ENCODE peak calls at places on chromosomes 4 and X, in seven cellular contexts. One of them, this sample, is unnamed.

GRCh38 chr4:47122592-47123291 is 91.4 kb downstream of the GABRB1 start:
- DNase-seq in Caco-2: peak
- DNase-seq in hepatocyte: peak
- DNase-seq in fibroblast of lung: peak
- DNase-seq in heart right ventricle: peak
- DNase-seq in upper lobe of right lung: no peak
- DNase-seq in AG04450: peak
- DNase-seq in this sample: no peak

GRCh38 chr4:20687894-20688293 is 12.4 kb upstream of the PACRGL start:
- DNase-seq in AG04450: peak
- DNase-seq in fibroblast of lung: peak
- DNase-seq in upper lobe of right lung: no peak
- DNase-seq in hepatocyte: no peak
- DNase-seq in heart right ventricle: no peak
- DNase-seq in Caco-2: no peak
- DNase-seq in this sample: no peak

GRCh38 chr4:26821677-26822503 is 38.8 kb upstream of the STIM2 start:
- DNase-seq in heart right ventricle: no peak
- DNase-seq in fibroblast of lung: no peak
- DNase-seq in upper lobe of right lung: no peak
- DNase-seq in Caco-2: peak
- DNase-seq in hepatocyte: peak
- DNase-seq in AG04450: no peak
- DNase-seq in this sample: no peak

GRCh38 chr4:102247041-102247440 is 98.2 kb downstream of the SLC39A8 start:
- DNase-seq in hepatocyte: no peak
- DNase-seq in heart right ventricle: no peak
- DNase-seq in upper lobe of right lung: no peak
- DNase-seq in AG04450: no peak
- DNase-seq in fibroblast of lung: no peak
- DNase-seq in Caco-2: no peak
- DNase-seq in this sample: no peak

GRCh38 chr4:56106180-56106579 is 157.4 kb downstream of the CEP135 start:
- DNase-seq in fibroblast of lung: no peak
- DNase-seq in upper lobe of right lung: no peak
- DNase-seq in Caco-2: no peak
- DNase-seq in AG04450: no peak
- DNase-seq in hepatocyte: no peak
- DNase-seq in heart right ventricle: no peak
- DNase-seq in this sample: no peak

GRCh38 chr4:44019721-44020120 is 428.9 kb downstream of the KCTD8 start:
- DNase-seq in upper lobe of right lung: no peak
- DNase-seq in hepatocyte: no peak
- DNase-seq in AG04450: no peak
- DNase-seq in Caco-2: no peak
- DNase-seq in heart right ventricle: no peak
- DNase-seq in fibroblast of lung: no peak
- DNase-seq in this sample: no peak

GRCh38 chrX:19886888-19887531 is 390 bp downstream of the SH3KBP1 start:
- DNase-seq in hepatocyte: no peak
- DNase-seq in upper lobe of right lung: peak
- DNase-seq in fibroblast of lung: no peak
- DNase-seq in Caco-2: peak
- DNase-seq in heart right ventricle: peak
- DNase-seq in AG04450: no peak
- DNase-seq in this sample: no peak

GRCh38 chr4:81664079-81664478 is 192.4 kb upstream of the RASGEF1B start:
- DNase-seq in heart right ventricle: no peak
- DNase-seq in upper lobe of right lung: no peak
- DNase-seq in fibroblast of lung: no peak
- DNase-seq in Caco-2: no peak
- DNase-seq in hepatocyte: no peak
- DNase-seq in AG04450: no peak
- DNase-seq in this sample: no peak

GRCh38 chr4:102328045-102328444 is 17.2 kb downstream of the SLC39A8 start:
- DNase-seq in heart right ventricle: no peak
- DNase-seq in AG04450: no peak
- DNase-seq in Caco-2: no peak
- DNase-seq in hepatocyte: no peak
- DNase-seq in fibroblast of lung: no peak
- DNase-seq in upper lobe of right lung: no peak
- DNase-seq in this sample: no peak

GRCh38 chrX:132491191-132491590 is 2.4 kb upstream of the MBNL3 start:
- DNase-seq in Caco-2: peak
- DNase-seq in AG04450: no peak
- DNase-seq in hepatocyte: peak
- DNase-seq in upper lobe of right lung: no peak
- DNase-seq in fibroblast of lung: no peak
- DNase-seq in heart right ventricle: no peak
- DNase-seq in this sample: no peak

GRCh38 chr4:2390146-2390545 is 28.3 kb downstream of the ZFYVE28 start:
- DNase-seq in Caco-2: no peak
- DNase-seq in heart right ventricle: no peak
- DNase-seq in upper lobe of right lung: no peak
- DNase-seq in AG04450: no peak
- DNase-seq in fibroblast of lung: no peak
- DNase-seq in hepatocyte: no peak
- DNase-seq in this sample: no peak

GRCh38 chr4:140004580-140005314 is 149.2 kb downstream of the MAML3 start:
- DNase-seq in fibroblast of lung: peak
- DNase-seq in AG04450: no peak
- DNase-seq in Caco-2: no peak
- DNase-seq in heart right ventricle: peak
- DNase-seq in upper lobe of right lung: peak
- DNase-seq in hepatocyte: peak
- DNase-seq in this sample: no peak

GRCh38 chr4:41436365-41437263 is 101.3 kb upstream of the LIMCH1 start:
- DNase-seq in upper lobe of right lung: no peak
- DNase-seq in hepatocyte: no peak
- DNase-seq in heart right ventricle: no peak
- DNase-seq in Caco-2: no peak
- DNase-seq in AG04450: no peak
- DNase-seq in fibroblast of lung: no peak
- DNase-seq in this sample: no peak

GRCh38 chrX:13808293-13808692 is 8.6 kb downstream of the GPM6B start:
- DNase-seq in Caco-2: no peak
- DNase-seq in hepatocyte: no peak
- DNase-seq in fibroblast of lung: no peak
- DNase-seq in heart right ventricle: no peak
- DNase-seq in AG04450: no peak
- DNase-seq in upper lobe of right lung: no peak
- DNase-seq in this sample: no peak

GRCh38 chr4:132195181-132195580 is 953.9 kb upstream of the PCDH10 start:
- DNase-seq in Caco-2: no peak
- DNase-seq in heart right ventricle: no peak
- DNase-seq in fibroblast of lung: peak
- DNase-seq in AG04450: no peak
- DNase-seq in hepatocyte: no peak
- DNase-seq in upper lobe of right lung: no peak
- DNase-seq in this sample: no peak

GRCh38 chr4:15378055-15378454 is 49.8 kb upstream of the C1QTNF7 start:
- DNase-seq in heart right ventricle: no peak
- DNase-seq in Caco-2: no peak
- DNase-seq in fibroblast of lung: peak
- DNase-seq in upper lobe of right lung: no peak
- DNase-seq in hepatocyte: no peak
- DNase-seq in AG04450: no peak
- DNase-seq in this sample: no peak

GRCh38 chrX:110795645-110796510 is at the start of gene CHRDL1:
- DNase-seq in fibroblast of lung: peak
- DNase-seq in hepatocyte: peak
- DNase-seq in heart right ventricle: no peak
- DNase-seq in AG04450: no peak
- DNase-seq in upper lobe of right lung: peak
- DNase-seq in Caco-2: no peak
- DNase-seq in this sample: no peak

GRCh38 chr4:54169176-54169575 is 59.9 kb upstream of the PDGFRA start:
- DNase-seq in hepatocyte: no peak
- DNase-seq in AG04450: no peak
- DNase-seq in Caco-2: no peak
- DNase-seq in fibroblast of lung: no peak
- DNase-seq in upper lobe of right lung: no peak
- DNase-seq in heart right ventricle: no peak
- DNase-seq in this sample: no peak

GRCh38 chr4:187558391-187558790 is 437.2 kb upstream of the ZFP42 start:
- DNase-seq in Caco-2: no peak
- DNase-seq in heart right ventricle: no peak
- DNase-seq in AG04450: no peak
- DNase-seq in upper lobe of right lung: no peak
- DNase-seq in fibroblast of lung: no peak
- DNase-seq in hepatocyte: peak
- DNase-seq in this sample: no peak

GRCh38 chr4:47640911-47641310 is 155.8 kb downstream of the ATP10D start:
- DNase-seq in Caco-2: no peak
- DNase-seq in heart right ventricle: no peak
- DNase-seq in AG04450: no peak
- DNase-seq in fibroblast of lung: no peak
- DNase-seq in hepatocyte: no peak
- DNase-seq in upper lobe of right lung: no peak
- DNase-seq in this sample: no peak

GRCh38 chr4:110175634-110176033 is 22.8 kb downstream of the ELOVL6 start:
- DNase-seq in fibroblast of lung: no peak
- DNase-seq in AG04450: no peak
- DNase-seq in heart right ventricle: no peak
- DNase-seq in hepatocyte: no peak
- DNase-seq in upper lobe of right lung: no peak
- DNase-seq in Caco-2: no peak
- DNase-seq in this sample: no peak

GRCh38 chrX:12996934-12997435 is 22.1 kb downstream of the TMSB4X start:
- DNase-seq in upper lobe of right lung: no peak
- DNase-seq in Caco-2: no peak
- DNase-seq in heart right ventricle: no peak
- DNase-seq in hepatocyte: no peak
- DNase-seq in fibroblast of lung: no peak
- DNase-seq in AG04450: no peak
- DNase-seq in this sample: no peak

GRCh38 chr4:42568610-42569207 is 88.2 kb downstream of the ATP8A1 start:
- DNase-seq in AG04450: peak
- DNase-seq in heart right ventricle: peak
- DNase-seq in Caco-2: peak
- DNase-seq in upper lobe of right lung: no peak
- DNase-seq in hepatocyte: peak
- DNase-seq in fibroblast of lung: peak
- DNase-seq in this sample: no peak

GRCh38 chrX:50594788-50595187 is 124.2 kb upstream of the DGKK start:
- DNase-seq in fibroblast of lung: no peak
- DNase-seq in hepatocyte: no peak
- DNase-seq in upper lobe of right lung: no peak
- DNase-seq in AG04450: no peak
- DNase-seq in heart right ventricle: peak
- DNase-seq in Caco-2: no peak
- DNase-seq in this sample: no peak

GRCh38 chr4:108703966-108704365 is 53.6 kb downstream of the OSTC start:
- DNase-seq in heart right ventricle: no peak
- DNase-seq in Caco-2: no peak
- DNase-seq in fibroblast of lung: no peak
- DNase-seq in hepatocyte: no peak
- DNase-seq in AG04450: no peak
- DNase-seq in upper lobe of right lung: no peak
- DNase-seq in this sample: no peak

GRCh38 chr4:183801460-183802168 is 103.5 kb upstream of the STOX2 start:
- DNase-seq in hepatocyte: no peak
- DNase-seq in AG04450: no peak
- DNase-seq in Caco-2: no peak
- DNase-seq in upper lobe of right lung: peak
- DNase-seq in heart right ventricle: no peak
- DNase-seq in fibroblast of lung: no peak
- DNase-seq in this sample: no peak

GRCh38 chr4:183798921-183799307 is 106.2 kb upstream of the STOX2 start:
- DNase-seq in fibroblast of lung: no peak
- DNase-seq in hepatocyte: peak
- DNase-seq in Caco-2: no peak
- DNase-seq in heart right ventricle: no peak
- DNase-seq in AG04450: no peak
- DNase-seq in upper lobe of right lung: no peak
- DNase-seq in this sample: no peak

GRCh38 chr4:183797445-183798248 is 107.5 kb upstream of the STOX2 start:
- DNase-seq in upper lobe of right lung: peak
- DNase-seq in fibroblast of lung: peak
- DNase-seq in hepatocyte: peak
- DNase-seq in Caco-2: peak
- DNase-seq in heart right ventricle: no peak
- DNase-seq in AG04450: no peak
- DNase-seq in this sample: no peak

GRCh38 chr4:183797041-183797444 is 108.1 kb upstream of the STOX2 start:
- DNase-seq in Caco-2: peak
- DNase-seq in upper lobe of right lung: peak
- DNase-seq in fibroblast of lung: no peak
- DNase-seq in hepatocyte: peak
- DNase-seq in AG04450: no peak
- DNase-seq in heart right ventricle: peak
- DNase-seq in this sample: no peak

GRCh38 chr4:183798249-183798920 is 106.7 kb upstream of the STOX2 start:
- DNase-seq in heart right ventricle: no peak
- DNase-seq in AG04450: no peak
- DNase-seq in hepatocyte: peak
- DNase-seq in upper lobe of right lung: peak
- DNase-seq in Caco-2: peak
- DNase-seq in fibroblast of lung: no peak
- DNase-seq in this sample: no peak
- H3K4me3 ChIP-seq in heart right ventricle: peak
- H3K4me3 ChIP-seq in AG04450: no peak
- H3K4me3 ChIP-seq in hepatocyte: peak
- H3K4me3 ChIP-seq in upper lobe of right lung: peak
- H3K4me3 ChIP-seq in Caco-2: peak
- H3K4me3 ChIP-seq in fibroblast of lung: no peak
- H3K4me3 ChIP-seq in this sample: peak

GRCh38 chrX:1521459-1521956 is 15.5 kb downstream of the P2RY8 start:
- DNase-seq in hepatocyte: no peak
- DNase-seq in upper lobe of right lung: peak
- DNase-seq in Caco-2: no peak
- DNase-seq in AG04450: no peak
- DNase-seq in fibroblast of lung: no peak
- DNase-seq in heart right ventricle: no peak
- DNase-seq in this sample: no peak
- H3K4me3 ChIP-seq in hepatocyte: no peak
- H3K4me3 ChIP-seq in upper lobe of right lung: peak
- H3K4me3 ChIP-seq in Caco-2: no peak
- H3K4me3 ChIP-seq in AG04450: no peak
- H3K4me3 ChIP-seq in fibroblast of lung: no peak
- H3K4me3 ChIP-seq in heart right ventricle: no peak
- H3K4me3 ChIP-seq in this sample: no peak

DNA sequence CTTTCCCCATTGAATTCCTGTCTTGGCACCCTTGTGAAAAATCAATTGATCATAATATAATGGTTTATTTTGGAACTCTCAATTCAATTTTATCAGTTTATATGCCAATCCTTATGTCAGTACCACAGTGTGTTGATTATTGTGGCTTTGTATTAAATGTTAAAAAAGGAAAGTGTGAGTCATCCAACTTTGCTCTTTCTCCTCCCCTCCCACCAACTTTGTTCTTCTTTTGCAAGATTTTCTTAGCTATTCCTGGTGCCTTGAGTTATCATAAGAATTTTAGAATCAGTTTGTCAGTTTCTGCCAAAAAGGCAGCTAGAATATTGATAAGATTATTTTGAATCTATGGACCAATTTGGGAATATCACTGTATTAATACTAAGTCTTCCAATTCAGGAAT is 11.2 kb upstream of the RNF175 start:
- DNase-seq in AG04450: no peak
- DNase-seq in hepatocyte: no peak
- DNase-seq in heart right ventricle: no peak
- DNase-seq in upper lobe of right lung: no peak
- DNase-seq in Caco-2: no peak
- DNase-seq in fibroblast of lung: peak
- DNase-seq in this sample: no peak
- H3K4me3 ChIP-seq in AG04450: no peak
- H3K4me3 ChIP-seq in hepatocyte: no peak
- H3K4me3 ChIP-seq in heart right ventricle: no peak
- H3K4me3 ChIP-seq in upper lobe of right lung: no peak
- H3K4me3 ChIP-seq in Caco-2: no peak
- H3K4me3 ChIP-seq in fibroblast of lung: no peak
- H3K4me3 ChIP-seq in this sample: no peak

GRCh38 chr4:148007789-148008188 is 275.9 kb downstream of the ARHGAP10 start:
- DNase-seq in upper lobe of right lung: no peak
- DNase-seq in hepatocyte: no peak
- DNase-seq in fibroblast of lung: no peak
- DNase-seq in AG04450: no peak
- DNase-seq in heart right ventricle: no peak
- DNase-seq in Caco-2: no peak
- DNase-seq in this sample: no peak
- H3K4me3 ChIP-seq in upper lobe of right lung: no peak
- H3K4me3 ChIP-seq in hepatocyte: no peak
- H3K4me3 ChIP-seq in fibroblast of lung: no peak
- H3K4me3 ChIP-seq in AG04450: no peak
- H3K4me3 ChIP-seq in heart right ventricle: no peak
- H3K4me3 ChIP-seq in Caco-2: no peak
- H3K4me3 ChIP-seq in this sample: peak

This sample was measured in coronary artery.